ENCODE peak calls at places on chromosomes 16 and 17, in six cellular contexts. N is hepatocyte, B is OCI-LY7, M is PC-3, X is MM.1S, G is HCT116. D is an unnamed sample. For H3K9me2, the result is how much of the 10 kb centered on the place peaks cover.

GRCh38 chr16:84595052-84595481 is 22.8 kb downstream of the COTL1 start:
- DNase-seq in G (no peak), N (no peak), M (no peak), X (no peak), B (peak), D (no peak)

GRCh38 chr16:89700649-89701424 is 668 bp downstream of the SPATA2L start:
- DNase-seq in B (peak), M (peak), X (peak), G (no peak), N (peak), D (peak)

GRCh38 chr17:58591455-58591854 is 77.0 kb upstream of the MTMR4 start:
- DNase-seq in B (no peak), N (no peak), X (no peak), M (peak), G (no peak), D (no peak)

GRCh38 chr17:58268326-58268725 is 12.4 kb downstream of the MPO start:
- DNase-seq in M (no peak), X (no peak), N (peak), B (no peak), G (no peak), D (no peak)

GRCh38 chr16:68402748-68403040 is 45.6 kb downstream of the SMPD3 start:
- DNase-seq in G (no peak), M (no peak), B (no peak), N (no peak), X (no peak), D (no peak)

GRCh38 chr16:61374071-61374470 is 662.2 kb downstream of the CDH8 start:
- DNase-seq in B (no peak), X (no peak), M (no peak), N (no peak), G (no peak), D (no peak)

GRCh38 chr16:8818499-8819270 is 21.0 kb downstream of the PMM2 start:
- DNase-seq in X (no peak), B (no peak), M (no peak), G (no peak), N (no peak), D (no peak)

GRCh38 chr17:42403150-42403549 is 14.9 kb upstream of the STAT3 start:
- DNase-seq in G (no peak), X (no peak), N (peak), B (peak), M (no peak), D (peak)

GRCh38 chr17:3968886-3969524 is 4.8 kb upstream of the ATP2A3 start:
- DNase-seq in G (no peak), X (no peak), M (no peak), B (no peak), N (no peak), D (no peak)

GRCh38 chr16:85436636-85437160 is 176.4 kb upstream of the GSE1 start:
- DNase-seq in B (no peak), N (peak), X (no peak), G (no peak), M (no peak), D (no peak)

GRCh38 chr16:74999208-74999682 is 421 bp downstream of the ZNRF1 start:
- DNase-seq in G (no peak), B (no peak), M (no peak), X (no peak), N (no peak), D (no peak)

GRCh38 chr16:5461574-5461973 is 364.0 kb upstream of the EEF2KMT start:
- DNase-seq in X (no peak), M (no peak), G (no peak), N (no peak), B (no peak), D (no peak)

GRCh38 chr17:5263441-5263840 is 18.6 kb upstream of the RABEP1 start:
- DNase-seq in N (no peak), X (no peak), B (no peak), G (no peak), M (peak), D (no peak)

GRCh38 chr17:50668838-50669581 is 34.3 kb downstream of the ABCC3 start:
- DNase-seq in M (no peak), X (no peak), N (no peak), B (no peak), G (no peak), D (no peak)

GRCh38 chr17:75588546-75589016 is 981 bp downstream of the MYO15B start:
- DNase-seq in X (no peak), G (no peak), M (no peak), N (no peak), B (no peak), D (no peak)

GRCh38 chr16:85982563-85982939 is 83.6 kb downstream of the IRF8 start:
- DNase-seq in B (no peak), X (no peak), G (no peak), N (no peak), M (no peak), D (no peak)

GRCh38 chr17:11485802-11486421 is 112.4 kb upstream of the DNAH9 start:
- DNase-seq in X (no peak), B (no peak), M (no peak), G (no peak), N (no peak), D (no peak)

GRCh38 chr17:27873746-27874145 is 19.4 kb downstream of the LYRM9 start:
- DNase-seq in G (no peak), N (no peak), B (no peak), X (no peak), M (peak), D (no peak)

GRCh38 chr16:11576427-11577289 is 10.1 kb downstream of the LITAF start:
- DNase-seq in G (no peak), N (no peak), B (peak), X (peak), M (peak), D (no peak)

GRCh38 chr16:87297918-87298631 is 19.1 kb downstream of the C16orf95 start:
- DNase-seq in N (peak), B (peak), G (no peak), M (peak), X (no peak), D (peak)

GRCh38 chr17:78130080-78130438 is 512 bp upstream of the TMC8 start:
- DNase-seq in X (peak), B (peak), M (no peak), N (no peak), G (no peak), D (peak)

GRCh38 chr16:85027968-85028637 is 508 bp downstream of the KIAA0513 start:
- DNase-seq in N (no peak), M (no peak), G (no peak), X (no peak), B (peak), D (peak)

GRCh38 chr16:55557186-55557585 is 9.3 kb upstream of the CAPNS2 start:
- DNase-seq in X (no peak), B (no peak), N (no peak), G (no peak), M (no peak), D (no peak)
- H3K9me2 ChIP-seq in X (under half), B (under half), N (under half), G (under half), M (under half), D (under half)

GRCh38 chr16:66661210-66661560 is 35.4 kb downstream of the CMTM4 start:
- DNase-seq in G (no peak), B (no peak), X (no peak), N (no peak), M (no peak), D (no peak)
- H3K27ac ChIP-seq in G (no peak), B (no peak), X (no peak), N (peak), M (peak), D (no peak)

GRCh38 chr17:9179602-9180001 is 158.3 kb downstream of the NTN1 start:
- DNase-seq in M (no peak), G (no peak), X (no peak), B (no peak), N (no peak), D (no peak)

GRCh38 chr17:9185142-9185541 is 163.8 kb downstream of the NTN1 start:
- DNase-seq in X (no peak), G (no peak), N (no peak), B (no peak), M (no peak), D (no peak)

GRCh38 chr17:9178319-9178718 is 157.0 kb downstream of the NTN1 start:
- DNase-seq in B (no peak), N (no peak), G (no peak), M (no peak), X (no peak), D (no peak)

GRCh38 chr17:9183297-9183696 is 162.0 kb downstream of the NTN1 start:
- DNase-seq in X (no peak), G (no peak), M (no peak), B (no peak), N (no peak), D (no peak)

DNA sequence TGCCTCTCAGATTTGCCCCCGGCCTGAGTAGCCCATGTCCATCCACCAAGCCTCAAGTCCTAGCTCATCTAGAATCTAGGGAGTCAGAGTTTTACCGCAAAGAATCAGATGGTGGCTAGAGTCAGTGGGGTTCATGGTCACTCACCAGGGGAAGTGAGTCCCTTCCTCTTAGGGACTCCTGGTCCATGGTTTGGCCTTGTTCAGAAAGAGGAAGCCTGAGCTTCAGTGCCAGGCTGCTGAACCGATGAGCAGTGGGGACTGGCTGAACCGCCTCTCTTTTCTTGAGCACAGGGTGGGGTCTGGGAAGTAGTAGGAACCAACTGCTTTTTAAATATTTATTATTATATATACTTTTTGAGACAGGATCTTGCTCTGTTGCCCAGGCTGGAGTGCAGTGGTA is 160.3 kb downstream of the NTN1 start:
- DNase-seq in M (no peak), N (no peak), B (no peak), X (no peak), G (no peak), D (no peak)
- H3K4me3 ChIP-seq in M (no peak), N (no peak), B (no peak), X (no peak), G (no peak), D (no peak)

DNA sequence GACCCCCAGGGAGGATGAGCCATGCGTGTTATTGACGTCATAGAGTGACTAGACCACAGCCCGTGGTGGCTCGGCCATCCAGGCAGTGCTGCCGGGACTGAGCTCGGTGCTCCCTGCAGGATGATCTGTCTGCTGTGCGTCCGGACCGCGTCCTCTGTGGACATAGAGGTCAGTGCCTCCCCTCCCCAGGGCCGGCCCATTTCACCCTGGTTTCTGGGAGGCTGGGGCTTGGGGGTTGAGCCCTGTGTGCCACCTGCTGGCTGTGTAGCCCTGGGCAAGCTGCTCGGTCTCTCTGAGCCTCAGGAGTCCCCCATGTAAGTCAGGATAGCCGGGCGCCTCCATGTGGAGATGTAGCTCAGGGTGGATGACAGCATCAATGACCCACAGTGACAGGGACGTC is 8.3 kb downstream of the TSC2 start:
- DNase-seq in G (no peak), B (no peak), X (no peak), N (no peak), M (peak), D (peak)
- H3K9me2 ChIP-seq in G (under half), B (under half), X (under half), N (under half), M (under half), D (under half)

GRCh38 chr17:45247429-45248131 is 14.3 kb downstream of the SPATA32 start:
- DNase-seq in M (peak), X (peak), G (peak), B (peak), N (peak), D (peak)

GRCh38 chr17:45246338-45246737 is 15.6 kb downstream of the SPATA32 start:
- DNase-seq in G (no peak), N (no peak), B (no peak), X (no peak), M (no peak), D (no peak)

GRCh38 chr17:45244725-45245656 is 16.9 kb downstream of the SPATA32 start:
- DNase-seq in N (no peak), M (no peak), G (no peak), B (no peak), X (no peak), D (no peak)

GRCh38 chr17:45246861-45247428 is 14.9 kb downstream of the SPATA32 start:
- DNase-seq in B (peak), N (peak), G (no peak), X (no peak), M (peak), D (peak)

GRCh38 chr17:45248132-45248936 is 13.6 kb downstream of the SPATA32 start:
- DNase-seq in X (peak), G (no peak), N (peak), M (peak), B (peak), D (peak)
- H3K27ac ChIP-seq in X (peak), G (peak), N (peak), M (peak), B (peak), D (peak)

GRCh38 chr16:24611310-24611709 is 71.9 kb downstream of the RBBP6 start:
- DNase-seq in M (no peak), N (no peak), B (no peak), X (no peak), G (no peak), D (no peak)

GRCh38 chr16:24612656-24613055 is 73.3 kb downstream of the RBBP6 start:
- DNase-seq in M (no peak), G (no peak), B (no peak), N (no peak), X (no peak), D (no peak)

GRCh38 chr16:24609417-24609739 is 70.0 kb downstream of the RBBP6 start:
- DNase-seq in M (no peak), X (no peak), B (no peak), G (no peak), N (no peak), D (no peak)

GRCh38 chr16:24610421-24610765 is 71.0 kb downstream of the RBBP6 start:
- DNase-seq in G (no peak), M (peak), X (no peak), N (peak), B (no peak), D (no peak)

DNA sequence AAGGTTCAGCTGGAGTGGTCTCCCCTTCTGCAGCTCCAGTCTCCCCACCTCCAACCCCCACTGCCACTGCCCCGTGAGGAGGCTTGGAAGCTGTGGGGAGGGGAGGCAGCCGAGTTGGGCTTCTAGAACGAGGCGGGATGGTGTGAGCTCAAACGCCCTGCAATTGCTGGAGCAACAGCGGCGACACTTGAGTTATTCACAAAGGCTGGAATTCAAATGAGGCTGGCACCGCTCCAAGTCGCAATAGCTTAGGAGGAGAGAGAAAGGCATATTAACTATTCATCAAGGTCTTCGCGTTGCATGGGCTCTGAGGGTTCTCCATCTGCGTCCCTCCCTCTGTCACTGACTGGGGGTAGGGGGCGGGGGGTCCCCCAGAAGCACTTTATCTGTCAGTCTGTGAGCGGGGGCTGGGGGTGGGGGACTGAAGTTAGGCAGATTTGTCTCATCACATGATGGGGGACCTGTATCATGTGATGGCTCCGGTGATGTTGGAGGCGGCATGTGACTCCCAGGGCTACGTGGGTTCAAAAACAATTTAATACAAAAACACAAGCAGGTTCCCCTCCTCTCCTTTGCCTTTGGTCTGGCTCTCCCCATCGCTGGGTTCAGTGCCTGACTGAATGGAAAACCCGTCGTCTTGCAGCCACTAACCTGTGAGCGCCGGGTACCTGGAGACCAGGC is 70.5 kb downstream of the RBBP6 start:
- DNase-seq in B (no peak), G (no peak), X (no peak), N (peak), M (no peak), D (no peak)
- H3K4me3 ChIP-seq in B (no peak), G (no peak), X (no peak), N (no peak), M (peak), D (no peak)

GRCh38 chr17:55563363-55563762 is 52.1 kb upstream of the SMIM36 start:
- DNase-seq in N (no peak), X (peak), M (no peak), G (no peak), B (no peak), D (no peak)

GRCh38 chr17:55570360-55570759 is 59.1 kb upstream of the SMIM36 start:
- DNase-seq in X (no peak), G (no peak), M (peak), N (no peak), B (no peak), D (no peak)

GRCh38 chr17:55571095-55571494 is 59.8 kb upstream of the SMIM36 start:
- DNase-seq in M (peak), X (no peak), N (no peak), G (no peak), B (no peak), D (no peak)

GRCh38 chr17:55564077-55564476 is 52.8 kb upstream of the SMIM36 start:
- DNase-seq in M (no peak), X (no peak), G (no peak), B (no peak), N (no peak), D (no peak)

DNA sequence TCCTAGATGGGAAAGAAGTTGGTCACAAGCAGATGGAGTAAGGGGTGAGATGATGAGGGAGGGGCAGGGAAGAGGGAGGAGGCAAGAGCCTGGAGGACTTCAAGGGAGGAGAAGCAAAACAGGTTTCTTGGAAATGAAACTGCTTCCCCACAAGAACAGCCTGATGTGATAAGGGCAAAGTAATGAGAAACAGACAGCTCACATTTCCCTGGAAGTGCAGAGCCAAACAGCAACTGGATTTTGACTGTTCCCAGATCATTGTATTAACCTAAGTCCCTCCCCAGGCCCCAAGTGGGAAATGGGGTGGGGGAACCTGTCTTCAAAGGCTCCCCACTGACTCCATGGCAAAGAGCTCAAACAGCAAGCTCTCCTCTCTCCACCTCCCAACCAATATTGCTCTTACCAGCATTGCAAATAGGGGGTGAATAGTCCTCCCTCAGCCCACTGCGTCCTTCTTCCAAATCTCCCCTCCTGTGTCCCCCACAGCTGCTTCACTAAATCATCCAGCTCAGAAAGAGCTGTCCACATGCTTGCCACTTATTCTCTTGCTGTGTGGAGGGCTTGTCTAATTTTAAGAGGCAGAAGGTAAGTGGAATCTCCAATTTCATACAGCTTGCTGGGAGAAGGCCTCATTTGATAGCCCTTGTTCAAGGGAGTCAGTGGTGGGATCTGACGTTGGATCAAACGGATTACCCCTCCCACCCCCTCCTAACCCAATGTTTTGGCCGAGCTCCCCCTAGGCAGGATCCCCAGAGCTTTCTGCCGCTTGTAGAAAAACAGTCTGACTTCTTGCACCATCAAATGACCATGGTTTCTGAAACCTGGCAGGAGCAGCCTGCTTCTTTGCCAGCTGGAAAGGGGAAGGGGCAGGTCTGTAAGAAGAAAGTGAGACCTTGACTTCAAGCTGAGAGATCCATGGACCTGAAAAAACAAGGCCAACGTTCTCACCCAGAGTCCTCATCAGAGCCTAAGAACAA is 56.3 kb upstream of the SMIM36 start:
- DNase-seq in B (no peak), N (no peak), G (no peak), X (no peak), M (no peak), D (no peak)
- H3K9me2 ChIP-seq in B (under half), N (under half), G (under half), X (under half), M (under half), D (under half)

GRCh38 chr17:73058022-73058421 is 34.5 kb downstream of the SLC39A11 start:
- DNase-seq in X (no peak), M (peak), N (no peak), G (no peak), B (no peak), D (no peak)
- H3K27ac ChIP-seq in X (no peak), M (peak), N (no peak), G (no peak), B (no peak), D (no peak)